ENCODE peak calls at places on chromosomes 5 and 9, in four cellular contexts. Z is SK-N-SH, J is HepG2, W is K562. Q is an unnamed sample.

GRCh38 chr5:170151105-170151831 is 45.6 kb downstream of the FOXI1 start:
- DNase-seq in W (peak), Z (no peak), J (peak), Q (peak)

GRCh38 chr5:15757103-15757502 is 257.1 kb downstream of the FBXL7 start:
- DNase-seq in W (no peak), Z (no peak), J (no peak), Q (no peak)

GRCh38 chr5:42951847-42952411 is 88.2 kb downstream of the ANXA2R start:
- DNase-seq in W (no peak), J (no peak), Z (peak), Q (no peak)

GRCh38 chr9:115262477-115262876 is 144.5 kb upstream of the TNC start:
- DNase-seq in J (peak), W (no peak), Z (peak), Q (no peak)

GRCh38 chr5:17241635-17242034 is 24.2 kb downstream of the BASP1 start:
- DNase-seq in W (no peak), Z (no peak), J (no peak), Q (no peak)

GRCh38 chr5:172642926-172643325 is 1.9 kb downstream of the NEURL1B start:
- DNase-seq in J (no peak), Z (no peak), W (no peak), Q (no peak)

GRCh38 chr5:135323227-135323626 is 75.8 kb downstream of the MACROH2A1 start:
- DNase-seq in W (no peak), J (no peak), Z (no peak), Q (no peak)

GRCh38 chr9:91960367-91960766 is 10.3 kb upstream of the ROR2 start:
- DNase-seq in W (no peak), Z (no peak), J (no peak), Q (no peak)

GRCh38 chr5:137312060-137312459 is 187.1 kb downstream of the SPOCK1 start:
- DNase-seq in J (no peak), W (no peak), Z (no peak), Q (no peak)

GRCh38 chr5:155222393-155222792 is 208.8 kb downstream of the KIF4B start:
- DNase-seq in J (no peak), Z (no peak), W (no peak), Q (no peak)

GRCh38 chr9:89154651-89155336 is 23.8 kb downstream of the SHC3 start:
- DNase-seq in W (no peak), Z (no peak), J (no peak), Q (no peak)

GRCh38 chr5:134140530-134141201 is 26.2 kb downstream of the TCF7 start:
- DNase-seq in W (peak), Z (peak), J (peak), Q (peak)

GRCh38 chr5:110757118-110757729 is 18.4 kb downstream of the SLC25A46 start:
- DNase-seq in Z (no peak), J (peak), W (peak), Q (no peak)

GRCh38 chr5:138752341-138752950 is 779 bp upstream of the CTNNA1 start:
- DNase-seq in Z (no peak), W (peak), J (peak), Q (peak)

GRCh38 chr9:21688108-21689102 is 114.0 kb upstream of the MTAP start:
- DNase-seq in Z (no peak), J (no peak), W (no peak), Q (no peak)

GRCh38 chr9:134967547-134967930 is 49.8 kb upstream of the FCN1 start:
- DNase-seq in W (no peak), J (no peak), Z (peak), Q (no peak)

GRCh38 chr9:99506781-99507305 is 284.8 kb downstream of the SEC61B start:
- DNase-seq in J (no peak), Z (no peak), W (no peak), Q (no peak)

GRCh38 chr5:140140435-140140834 is 14.7 kb downstream of the IGIP start:
- DNase-seq in J (no peak), W (no peak), Z (no peak), Q (no peak)

GRCh38 chr5:107005653-107006052 is 665.1 kb downstream of the EFNA5 start:
- DNase-seq in W (no peak), Z (no peak), J (no peak), Q (no peak)

GRCh38 chr5:137470111-137470920 is 28.8 kb downstream of the SPOCK1 start:
- DNase-seq in Z (no peak), J (no peak), W (no peak), Q (no peak)

GRCh38 chr5:41093803-41094202 is 22.7 kb upstream of the MROH2B start:
- DNase-seq in W (no peak), J (no peak), Z (no peak), Q (no peak)

GRCh38 chr5:157217289-157218024 is 36.8 kb downstream of the ITK start:
- DNase-seq in W (no peak), J (no peak), Z (no peak), Q (no peak)
- TF ChIP-seq FOXJ3 in W (no peak), J (no peak), Z (no peak), Q (no peak)

DNA sequence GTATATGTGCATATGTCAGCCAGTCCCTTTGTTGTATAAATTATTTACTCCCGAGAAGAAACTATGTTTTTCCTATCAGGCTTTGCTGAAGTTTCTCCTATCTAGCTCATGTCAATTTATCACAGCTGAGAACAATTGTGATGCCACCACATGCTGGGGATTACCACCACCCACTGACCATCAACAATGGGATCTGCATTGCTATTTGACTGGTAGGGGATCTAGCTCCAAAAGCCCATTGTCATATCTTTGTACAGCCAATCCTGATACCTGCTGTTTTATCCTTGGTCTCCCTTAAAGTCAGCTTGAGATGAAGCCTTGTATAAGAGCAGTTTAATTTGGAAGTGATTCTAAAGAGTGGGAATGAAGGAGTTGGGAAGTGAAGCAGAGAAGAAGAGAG is 53.9 kb upstream of the KCNN2 start:
- DNase-seq in Z (no peak), J (no peak), W (no peak), Q (peak)
- TF ChIP-seq USF2 in Z (no peak), J (no peak), W (no peak), Q (no peak)

GRCh38 chr9:78971505-78971904 is 600.3 kb upstream of the TLE4 start:
- DNase-seq in Z (no peak), W (no peak), J (no peak), Q (no peak)
- TF ChIP-seq FOXJ3 in Z (no peak), W (no peak), J (no peak), Q (no peak)

GRCh38 chr9:130042406-130042930 is 521 bp downstream of the FNBP1 start:
- DNase-seq in W (peak), Z (peak), J (no peak), Q (peak)

GRCh38 chr9:130042931-130043653 is at the start of gene FNBP1:
- DNase-seq in Z (peak), W (peak), J (peak), Q (peak)

GRCh38 chr9:130041648-130042405 is 1.2 kb downstream of the FNBP1 start:
- DNase-seq in W (no peak), J (no peak), Z (peak), Q (peak)

GRCh38 chr9:130040901-130041647 is 1.9 kb downstream of the FNBP1 start:
- DNase-seq in W (no peak), J (no peak), Z (no peak), Q (no peak)

DNA sequence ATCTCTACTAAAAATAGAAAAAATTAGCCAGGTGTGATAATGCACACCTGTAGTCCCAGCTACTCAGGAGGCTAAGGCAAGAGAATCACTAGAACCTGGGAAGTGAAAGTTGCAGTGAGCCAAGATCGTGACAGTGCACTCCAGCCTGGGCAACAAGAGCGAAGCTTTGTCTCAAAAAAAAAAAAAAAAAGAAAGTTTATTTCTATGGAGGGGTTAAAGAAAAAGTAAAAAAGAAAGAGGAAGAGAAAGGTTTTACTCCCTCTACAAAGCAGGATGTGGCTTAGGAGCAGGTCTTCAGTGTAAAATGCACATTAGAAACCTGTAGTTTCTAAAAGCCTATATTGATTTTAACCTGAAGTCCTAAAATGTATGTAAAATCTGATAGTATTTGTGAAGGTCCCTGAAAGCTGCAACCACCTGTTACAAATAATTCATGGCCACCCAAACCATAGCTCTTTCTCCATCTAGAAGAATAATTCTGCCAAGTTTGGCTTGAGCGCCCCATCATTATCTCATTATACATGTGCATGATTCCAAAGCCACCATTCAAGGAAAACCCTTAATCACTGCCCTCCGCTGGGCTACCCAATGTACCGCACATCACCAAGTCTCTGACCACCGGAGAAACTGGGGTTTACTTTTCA is 3.4 kb downstream of the FNBP1 start:
- DNase-seq in W (no peak), Z (peak), J (no peak), Q (no peak)
- TF ChIP-seq USF2 in W (no peak), Z (no peak), J (no peak), Q (no peak)

DNA sequence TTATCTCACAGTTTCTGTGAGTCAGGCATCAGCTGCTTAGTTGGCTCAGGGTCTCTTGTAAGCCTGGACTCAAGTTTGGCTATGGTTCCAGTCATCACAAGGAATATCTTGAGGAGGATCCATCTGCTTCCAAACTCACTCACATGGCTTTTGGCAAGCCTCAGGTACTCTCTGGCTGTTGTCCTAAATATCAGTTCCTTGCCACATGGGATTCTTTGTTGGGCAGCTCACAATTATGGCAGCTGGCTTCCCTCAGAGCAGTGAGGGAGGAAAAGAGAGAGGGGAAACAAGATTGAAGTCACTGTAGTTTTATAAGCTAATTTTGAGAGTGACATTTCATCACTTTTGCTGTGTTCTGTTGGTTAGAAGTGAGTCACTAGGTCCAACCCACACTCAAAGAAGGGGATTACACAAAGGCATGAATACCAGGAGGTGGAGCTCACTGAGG is 144.5 kb downstream of the GCNT1 start:
- DNase-seq in W (no peak), Z (no peak), J (no peak), Q (no peak)
- TF ChIP-seq FOXJ3 in W (no peak), Z (no peak), J (no peak), Q (no peak)

GRCh38 chr5:20514145-20514544 is 526.1 kb upstream of the CDH18 start:
- DNase-seq in W (no peak), Z (no peak), J (no peak), Q (no peak)
- TF ChIP-seq USF2 in W (no peak), Z (no peak), J (no peak), Q (no peak)

DNA sequence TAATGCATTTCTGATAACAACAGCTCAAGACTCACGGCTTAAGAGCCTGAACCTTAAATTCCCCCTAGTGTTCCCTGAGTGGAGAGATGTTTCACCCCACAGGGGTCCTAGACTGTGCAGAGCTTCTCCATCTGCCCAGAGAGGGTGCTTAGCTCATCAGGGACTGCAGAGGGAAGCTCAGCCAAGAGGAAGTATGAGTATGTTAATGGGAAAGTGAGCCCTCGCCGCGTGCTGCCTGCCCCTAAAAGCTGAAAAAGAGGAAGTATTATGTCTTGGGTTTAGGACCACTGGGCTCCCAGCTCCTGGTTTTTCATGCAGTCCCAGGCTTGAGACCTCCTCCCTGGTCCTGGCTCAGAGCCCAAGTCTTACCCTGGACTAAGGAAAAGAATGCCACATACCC is 115.3 kb upstream of the DAP start:
- DNase-seq in W (no peak), J (no peak), Z (no peak), Q (no peak)
- TF ChIP-seq FOXJ3 in W (no peak), J (no peak), Z (no peak), Q (no peak)

Q was measured in WTC11.